ENCODE peak calls at places on chromosomes 11 and 22, in four cellular contexts. One of them, this sample, is unnamed.

GRCh38 chr11:1227551-1228182 is 4.8 kb downstream of the MUC5B start:
- DNase-seq in HepG2: no peak
- DNase-seq in K562: peak; percentile 9
- DNase-seq in GM12878: no peak
- DNase-seq in this sample: no peak

GRCh38 chr22:25482868-25483639 is 81.4 kb upstream of the GRK3 start:
- DNase-seq in HepG2: no peak
- DNase-seq in GM12878: no peak
- DNase-seq in K562: no peak
- DNase-seq in this sample: no peak

GRCh38 chr11:100498780-100499179 is 188.3 kb upstream of the ARHGAP42 start:
- DNase-seq in GM12878: no peak
- DNase-seq in K562: no peak
- DNase-seq in HepG2: no peak
- DNase-seq in this sample: no peak

GRCh38 chr11:26442131-26442530 is 110.2 kb downstream of the ANO3 start:
- DNase-seq in HepG2: no peak
- DNase-seq in K562: no peak
- DNase-seq in GM12878: no peak
- DNase-seq in this sample: no peak

GRCh38 chr22:23401111-23401909 is 178.8 kb downstream of the IGLL1 start:
- DNase-seq in GM12878: no peak
- DNase-seq in K562: no peak
- DNase-seq in HepG2: no peak
- DNase-seq in this sample: no peak

GRCh38 chr11:18374956-18375355 is 19.4 kb upstream of the LDHA start:
- DNase-seq in HepG2: no peak
- DNase-seq in GM12878: no peak
- DNase-seq in K562: no peak
- DNase-seq in this sample: no peak

GRCh38 chr11:73218106-73218829 is at the start of gene P2RY2:
- DNase-seq in HepG2: peak; percentile 53
- DNase-seq in K562: no peak
- DNase-seq in GM12878: no peak
- DNase-seq in this sample: peak; percentile 79

GRCh38 chr11:76601272-76601671 is 69.3 kb downstream of the LRRC32 start:
- DNase-seq in HepG2: no peak
- DNase-seq in GM12878: no peak
- DNase-seq in K562: no peak
- DNase-seq in this sample: no peak

GRCh38 chr22:40414838-40415505 is 44.6 kb downstream of the SGSM3 start:
- DNase-seq in K562: no peak
- DNase-seq in GM12878: no peak
- DNase-seq in HepG2: no peak
- DNase-seq in this sample: no peak

GRCh38 chr11:127105578-127105977 is 105.0 kb upstream of the KIRREL3 start:
- DNase-seq in K562: no peak
- DNase-seq in GM12878: no peak
- DNase-seq in HepG2: no peak
- DNase-seq in this sample: no peak

GRCh38 chr11:32259641-32260081 is 168.8 kb downstream of the RCN1 start:
- DNase-seq in K562: no peak
- DNase-seq in HepG2: no peak
- DNase-seq in GM12878: peak; percentile 62
- DNase-seq in this sample: no peak

GRCh38 chr22:49961601-49962011 is 1.0 kb downstream of the PIM3 start:
- DNase-seq in GM12878: no peak
- DNase-seq in K562: no peak
- DNase-seq in HepG2: no peak
- DNase-seq in this sample: no peak

GRCh38 chr11:68329993-68330699 is 17.8 kb downstream of the LRP5 start:
- DNase-seq in HepG2: no peak
- DNase-seq in GM12878: no peak
- DNase-seq in K562: no peak
- DNase-seq in this sample: no peak

GRCh38 chr22:40819741-40820140 is 595 bp upstream of the SLC25A17 start:
- DNase-seq in HepG2: no peak
- DNase-seq in GM12878: no peak
- DNase-seq in K562: no peak
- DNase-seq in this sample: no peak

GRCh38 chr22:39490135-39490798 is 11.8 kb upstream of the MIEF1 start:
- DNase-seq in K562: peak; percentile 87
- DNase-seq in HepG2: peak; percentile 62
- DNase-seq in GM12878: no peak
- DNase-seq in this sample: peak; percentile 93

GRCh38 chr11:66340596-66341501 is 4.1 kb downstream of the BRMS1 start:
- DNase-seq in HepG2: no peak
- DNase-seq in K562: no peak
- DNase-seq in GM12878: no peak
- DNase-seq in this sample: no peak

GRCh38 chr11:76700177-76701100 is 29.9 kb upstream of the LRRC32 start:
- DNase-seq in K562: peak; percentile 92
- DNase-seq in GM12878: no peak
- DNase-seq in HepG2: peak; percentile 15
- DNase-seq in this sample: no peak

GRCh38 chr11:88231894-88232482 is 56.7 kb upstream of the RAB38 start:
- DNase-seq in K562: peak; percentile 7
- DNase-seq in HepG2: peak; percentile 13
- DNase-seq in GM12878: no peak
- DNase-seq in this sample: peak; percentile 45

GRCh38 chr11:113242767-113243397 is 71.5 kb upstream of the TTC12 start:
- DNase-seq in K562: no peak
- DNase-seq in GM12878: no peak
- DNase-seq in HepG2: no peak
- DNase-seq in this sample: no peak

GRCh38 chr11:9982127-9982795 is 311.8 kb downstream of the SBF2 start:
- DNase-seq in GM12878: no peak
- DNase-seq in K562: no peak
- DNase-seq in HepG2: no peak
- DNase-seq in this sample: no peak

GRCh38 chr22:37084385-37084784 is 25.1 kb downstream of the TMPRSS6 start:
- DNase-seq in K562: no peak
- DNase-seq in GM12878: no peak
- DNase-seq in HepG2: no peak
- DNase-seq in this sample: no peak

GRCh38 chr11:9616858-9617257 is 43.4 kb downstream of the WEE1 start:
- DNase-seq in HepG2: no peak
- DNase-seq in K562: no peak
- DNase-seq in GM12878: no peak
- DNase-seq in this sample: no peak

GRCh38 chr22:32281092-32281491 is 25.9 kb upstream of the SLC5A4 start:
- DNase-seq in HepG2: no peak
- DNase-seq in GM12878: no peak
- DNase-seq in K562: no peak
- DNase-seq in this sample: no peak

GRCh38 chr11:67268036-67268683 is 1.9 kb downstream of the GRK2 start:
- DNase-seq in K562: no peak
- DNase-seq in GM12878: peak; percentile 78
- DNase-seq in HepG2: no peak
- DNase-seq in this sample: no peak

GRCh38 chr22:24555496-24556253 is at the start of gene SNRPD3:
- DNase-seq in K562: peak; percentile 77
- DNase-seq in HepG2: peak; percentile 86
- DNase-seq in GM12878: peak; percentile 59
- DNase-seq in this sample: peak; percentile 90

GRCh38 chr22:18078329-18079041 is 695 bp downstream of the PEX26 start:
- DNase-seq in GM12878: no peak
- DNase-seq in K562: peak; percentile 40
- DNase-seq in HepG2: peak; percentile 34
- DNase-seq in this sample: peak; percentile 54

GRCh38 chr22:41939981-41940852 is 6.7 kb downstream of the CENPM start:
- DNase-seq in K562: no peak
- DNase-seq in GM12878: peak; percentile 98
- DNase-seq in HepG2: no peak
- DNase-seq in this sample: no peak

GRCh38 chr11:126267650-126268049 is 1.0 kb downstream of the SRPRA start:
- DNase-seq in HepG2: no peak
- DNase-seq in GM12878: no peak
- DNase-seq in K562: no peak
- DNase-seq in this sample: no peak

GRCh38 chr11:65491614-65492386 is 7.0 kb upstream of the MALAT1 start:
- DNase-seq in HepG2: no peak
- DNase-seq in K562: no peak
- DNase-seq in GM12878: no peak
- DNase-seq in this sample: no peak

GRCh38 chr11:108751444-108751843 is 86.6 kb downstream of the DDX10 start:
- DNase-seq in HepG2: no peak
- DNase-seq in GM12878: no peak
- DNase-seq in K562: no peak
- DNase-seq in this sample: no peak

DNA sequence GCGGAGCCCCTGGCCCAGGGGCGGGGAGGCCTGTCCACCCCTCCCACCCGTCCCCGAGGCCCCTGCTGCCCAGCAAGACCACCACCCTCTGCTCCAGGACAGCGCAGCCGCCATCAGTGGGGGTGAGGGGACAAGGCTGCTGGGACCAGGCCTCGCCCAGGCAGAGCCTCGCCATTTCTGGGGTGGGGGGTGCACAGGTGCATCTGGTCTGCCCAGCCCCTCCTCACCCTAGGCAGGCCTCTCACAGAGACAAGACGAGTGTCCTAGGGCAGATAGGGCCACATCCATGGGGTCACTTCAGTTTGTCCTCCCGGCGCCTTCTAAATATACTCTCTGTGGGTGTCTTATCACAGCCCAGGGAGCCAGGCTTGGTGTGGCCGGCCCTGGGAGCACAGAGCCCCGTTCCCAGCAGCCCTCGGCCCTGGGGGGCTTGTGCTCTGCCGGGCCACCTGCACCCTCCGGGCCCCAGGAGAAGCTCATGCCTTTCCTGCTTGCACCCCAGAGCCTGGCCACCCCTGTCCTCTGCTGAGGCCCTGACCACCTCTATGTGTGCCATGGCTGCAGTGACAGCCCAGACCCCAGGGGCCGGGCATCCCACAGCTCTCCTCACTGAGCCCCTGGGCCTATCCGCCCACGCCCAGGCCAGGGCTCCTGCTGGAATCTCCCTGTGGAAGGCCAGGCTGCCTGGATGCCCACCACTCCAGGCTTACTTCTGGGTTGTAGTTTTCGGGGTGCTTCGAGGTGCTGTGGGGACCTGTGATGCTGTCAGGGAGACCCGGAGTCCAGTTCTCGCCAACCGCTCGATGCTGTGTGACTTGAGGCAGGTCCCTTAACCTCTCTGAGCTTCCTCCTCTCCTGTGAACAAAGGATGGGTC is 70.8 kb downstream of the KCNQ1 start:
- DNase-seq in GM12878: no peak
- DNase-seq in K562: no peak
- DNase-seq in HepG2: no peak
- DNase-seq in this sample: no peak
- TF ChIP-seq BHLHE40 in GM12878: no peak
- TF ChIP-seq BHLHE40 in K562: no peak
- TF ChIP-seq BHLHE40 in HepG2: no peak
- TF ChIP-seq BHLHE40 in this sample: no peak

GRCh38 chr11:58628446-58628845 is 6.0 kb downstream of the CNTF start:
- DNase-seq in K562: no peak
- DNase-seq in GM12878: no peak
- DNase-seq in HepG2: no peak
- DNase-seq in this sample: no peak
- TF ChIP-seq SP1 in K562: no peak
- TF ChIP-seq SP1 in GM12878: no peak
- TF ChIP-seq SP1 in HepG2: no peak
- TF ChIP-seq SP1 in this sample: no peak

GRCh38 chr11:69490516-69490915 is 9.1 kb downstream of the LINC01488 start:
- DNase-seq in GM12878: no peak
- DNase-seq in K562: no peak
- DNase-seq in HepG2: no peak
- DNase-seq in this sample: no peak

GRCh38 chr11:69493931-69494821 is 12.7 kb downstream of the LINC01488 start:
- DNase-seq in HepG2: no peak
- DNase-seq in GM12878: no peak
- DNase-seq in K562: no peak
- DNase-seq in this sample: no peak

GRCh38 chr11:69491071-69492031 is 9.9 kb downstream of the LINC01488 start:
- DNase-seq in HepG2: no peak
- DNase-seq in K562: no peak
- DNase-seq in GM12878: no peak
- DNase-seq in this sample: no peak

GRCh38 chr11:69494851-69495250 is 13.4 kb downstream of the LINC01488 start:
- DNase-seq in K562: no peak
- DNase-seq in GM12878: no peak
- DNase-seq in HepG2: no peak
- DNase-seq in this sample: no peak

DNA sequence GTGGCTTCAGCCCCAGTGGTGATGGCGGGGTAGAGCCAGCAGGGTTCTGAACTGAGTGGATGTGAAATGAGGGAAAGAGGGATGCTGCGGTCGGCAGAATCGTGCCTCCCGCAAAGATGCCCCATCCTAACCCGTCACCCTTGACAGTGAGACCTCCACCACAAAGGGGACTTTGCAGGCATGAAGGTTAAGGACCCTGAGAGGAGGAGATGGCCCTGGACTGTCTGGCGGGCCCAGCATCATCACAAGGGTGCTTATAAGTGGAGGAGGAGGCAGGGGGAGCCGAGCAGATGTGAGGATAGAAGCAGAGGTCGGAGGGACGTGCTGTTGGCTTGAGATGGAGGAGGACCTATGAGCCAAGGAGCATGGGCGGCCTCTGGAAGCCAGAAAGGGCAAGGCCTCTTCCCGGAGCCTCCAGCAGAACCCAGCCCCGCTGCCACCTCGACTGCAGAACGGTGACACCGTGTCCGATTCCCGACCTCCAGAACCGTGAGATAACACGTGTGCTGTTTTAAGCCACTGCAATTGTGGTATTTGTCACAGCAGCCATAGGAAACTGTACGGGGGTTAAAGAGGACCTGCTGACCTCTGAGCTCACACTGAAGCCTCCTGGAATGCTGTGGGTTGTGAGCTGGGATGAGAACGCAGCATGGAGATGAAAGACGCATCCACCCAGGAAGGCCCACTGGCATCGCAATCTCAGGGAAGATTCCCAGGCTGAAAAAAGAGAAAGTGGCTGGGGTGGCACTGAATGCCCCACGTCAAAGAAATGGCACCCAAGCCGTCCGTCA is 10.9 kb downstream of the LINC01488 start:
- DNase-seq in GM12878: no peak
- DNase-seq in HepG2: peak; percentile 43
- DNase-seq in K562: no peak
- DNase-seq in this sample: no peak
- TF ChIP-seq BHLHE40 in GM12878: no peak
- TF ChIP-seq BHLHE40 in HepG2: no peak
- TF ChIP-seq BHLHE40 in K562: no peak
- TF ChIP-seq BHLHE40 in this sample: no peak

GRCh38 chr11:62922653-62923371 is 1.6 kb upstream of the CHRM1 start:
- DNase-seq in K562: peak; percentile 79
- DNase-seq in GM12878: no peak
- DNase-seq in HepG2: no peak
- DNase-seq in this sample: no peak

GRCh38 chr11:62921573-62922188 is 518 bp upstream of the CHRM1 start:
- DNase-seq in K562: no peak
- DNase-seq in GM12878: no peak
- DNase-seq in HepG2: no peak
- DNase-seq in this sample: no peak

GRCh38 chr11:62922189-62922589 is 1.0 kb upstream of the CHRM1 start:
- DNase-seq in HepG2: no peak
- DNase-seq in GM12878: no peak
- DNase-seq in K562: no peak
- DNase-seq in this sample: no peak

GRCh38 chr11:62925308-62925707 is 4.1 kb upstream of the CHRM1 start:
- DNase-seq in HepG2: no peak
- DNase-seq in GM12878: no peak
- DNase-seq in K562: no peak
- DNase-seq in this sample: no peak

GRCh38 chr11:62923634-62924411 is 2.7 kb upstream of the CHRM1 start:
- DNase-seq in K562: no peak
- DNase-seq in GM12878: peak; percentile 21
- DNase-seq in HepG2: no peak
- DNase-seq in this sample: no peak
- TF ChIP-seq SP1 in K562: no peak
- TF ChIP-seq SP1 in GM12878: no peak
- TF ChIP-seq SP1 in HepG2: no peak
- TF ChIP-seq SP1 in this sample: no peak

This sample was measured in HEK293T.